ENCODE peak calls at places on chromosomes 6 and 20, in four cellular contexts. One of them, this sample, is unnamed.

GRCh38 chr6:26514984-26515383 is 14.9 kb downstream of the BTN1A1 start:
- DNase-seq in GM12878: no peak
- DNase-seq in HEK293T: no peak
- DNase-seq in K562: no peak
- DNase-seq in this sample: peak

GRCh38 chr20:11186301-11187008 is 512.7 kb upstream of the JAG1 start:
- DNase-seq in GM12878: no peak
- DNase-seq in HEK293T: no peak
- DNase-seq in K562: no peak
- DNase-seq in this sample: no peak

GRCh38 chr6:22025468-22026159 is 271.2 kb downstream of the PRL start:
- DNase-seq in GM12878: peak
- DNase-seq in HEK293T: no peak
- DNase-seq in K562: peak
- DNase-seq in this sample: no peak

GRCh38 chr6:105875974-105876640 is 210.0 kb upstream of the PRDM1 start:
- DNase-seq in GM12878: no peak
- DNase-seq in HEK293T: no peak
- DNase-seq in K562: no peak
- DNase-seq in this sample: no peak

GRCh38 chr6:42331019-42331418 is 113.4 kb upstream of the MRPS10 start:
- DNase-seq in GM12878: no peak
- DNase-seq in HEK293T: no peak
- DNase-seq in K562: no peak
- DNase-seq in this sample: no peak

GRCh38 chr6:116314878-116315277 is 35.1 kb upstream of the TSPYL1 start:
- DNase-seq in GM12878: peak
- DNase-seq in HEK293T: no peak
- DNase-seq in K562: no peak
- DNase-seq in this sample: no peak

GRCh38 chr6:53066059-53066406 is 829 bp downstream of the FBXO9 start:
- DNase-seq in GM12878: no peak
- DNase-seq in HEK293T: peak
- DNase-seq in K562: peak
- DNase-seq in this sample: no peak

GRCh38 chr6:45591816-45592359 is 214.2 kb upstream of the SUPT3H start:
- DNase-seq in GM12878: no peak
- DNase-seq in HEK293T: no peak
- DNase-seq in K562: no peak
- DNase-seq in this sample: no peak

GRCh38 chr6:12369781-12370262 is 79.7 kb downstream of the EDN1 start:
- DNase-seq in GM12878: peak
- DNase-seq in HEK293T: no peak
- DNase-seq in K562: no peak
- DNase-seq in this sample: no peak

GRCh38 chr6:139240161-139241010 is 51.4 kb downstream of the TXLNB start:
- DNase-seq in GM12878: no peak
- DNase-seq in HEK293T: no peak
- DNase-seq in K562: no peak
- DNase-seq in this sample: no peak

GRCh38 chr20:48283470-48284110 is 498.3 kb upstream of the SULF2 start:
- DNase-seq in GM12878: no peak
- DNase-seq in HEK293T: no peak
- DNase-seq in K562: no peak
- DNase-seq in this sample: peak

GRCh38 chr6:20403766-20404640 is 2.3 kb downstream of the E2F3 start:
- DNase-seq in GM12878: no peak
- DNase-seq in HEK293T: peak
- DNase-seq in K562: peak
- DNase-seq in this sample: peak

GRCh38 chr6:12614468-12614867 is 102.1 kb upstream of the PHACTR1 start:
- DNase-seq in GM12878: no peak
- DNase-seq in HEK293T: no peak
- DNase-seq in K562: no peak
- DNase-seq in this sample: no peak

GRCh38 chr6:32772656-32773055 is 9.3 kb upstream of the HLA-DQB2 start:
- DNase-seq in GM12878: no peak
- DNase-seq in HEK293T: no peak
- DNase-seq in K562: no peak
- DNase-seq in this sample: no peak

GRCh38 chr20:34843421-34843820 is 18.0 kb upstream of the NCOA6 start:
- DNase-seq in GM12878: no peak
- DNase-seq in HEK293T: no peak
- DNase-seq in K562: no peak
- DNase-seq in this sample: no peak

DNA sequence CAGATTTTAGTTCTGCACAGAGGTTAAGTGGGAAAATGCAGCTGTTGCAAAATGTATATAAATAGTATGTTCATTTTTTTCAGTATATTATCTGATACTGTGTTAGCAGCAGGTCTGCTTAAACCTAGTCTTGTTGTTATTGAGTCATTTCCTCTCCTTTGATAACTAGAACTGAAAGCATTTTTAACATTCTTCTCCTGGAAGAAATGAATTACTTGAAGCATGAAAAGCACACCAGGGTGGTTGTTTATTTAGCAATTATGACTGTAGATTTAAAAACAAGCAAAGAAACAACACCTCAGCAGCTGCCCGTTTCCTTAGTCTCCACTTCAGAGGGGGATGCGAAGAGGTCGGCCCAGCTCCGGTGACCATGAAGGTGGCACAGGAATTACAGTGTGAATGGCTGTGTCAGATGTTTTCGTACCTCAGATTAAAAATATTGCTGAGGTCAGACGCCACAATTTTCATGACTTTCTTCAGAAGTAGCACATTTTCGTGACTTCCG is 53.5 kb downstream of the GOPC start:
- DNase-seq in GM12878: no peak
- DNase-seq in HEK293T: no peak
- DNase-seq in K562: no peak
- DNase-seq in this sample: peak
- TF ChIP-seq TARDBP in GM12878: no peak
- TF ChIP-seq TARDBP in HEK293T: no peak
- TF ChIP-seq TARDBP in K562: no peak
- TF ChIP-seq TARDBP in this sample: no peak

DNA sequence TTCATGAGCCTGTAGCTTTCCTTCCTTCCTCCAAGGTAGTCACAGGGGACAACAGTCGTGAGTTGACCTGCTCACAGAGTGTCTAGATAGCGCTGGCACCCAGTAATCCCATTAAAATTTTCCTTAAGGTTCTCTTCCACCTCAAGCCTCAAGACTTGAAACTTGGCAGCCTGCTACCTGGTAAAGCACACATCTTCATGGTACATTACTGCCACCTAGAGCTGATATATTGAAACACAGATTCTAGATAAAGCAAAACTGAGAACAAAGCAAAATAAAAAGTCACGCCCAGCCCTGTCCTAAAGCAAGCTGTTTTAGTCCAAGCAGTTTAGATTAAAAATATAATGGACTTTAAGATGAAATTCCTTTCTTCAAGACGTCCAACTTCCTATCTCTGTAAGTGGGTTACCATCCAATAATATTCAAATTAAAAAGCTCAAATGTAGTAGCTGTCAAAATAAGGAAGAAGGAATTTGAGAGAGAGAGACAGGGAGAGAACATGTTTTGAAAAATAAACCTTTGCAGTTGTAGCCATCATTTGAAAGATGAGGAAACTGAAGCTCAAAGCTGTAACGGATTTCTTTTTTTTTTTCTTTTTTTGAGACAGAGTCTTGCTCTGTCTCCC is 50.7 kb upstream of the CD83 start:
- DNase-seq in GM12878: no peak
- DNase-seq in HEK293T: peak
- DNase-seq in K562: peak
- DNase-seq in this sample: peak
- TF ChIP-seq TARDBP in GM12878: no peak
- TF ChIP-seq TARDBP in HEK293T: no peak
- TF ChIP-seq TARDBP in K562: no peak
- TF ChIP-seq TARDBP in this sample: no peak

DNA sequence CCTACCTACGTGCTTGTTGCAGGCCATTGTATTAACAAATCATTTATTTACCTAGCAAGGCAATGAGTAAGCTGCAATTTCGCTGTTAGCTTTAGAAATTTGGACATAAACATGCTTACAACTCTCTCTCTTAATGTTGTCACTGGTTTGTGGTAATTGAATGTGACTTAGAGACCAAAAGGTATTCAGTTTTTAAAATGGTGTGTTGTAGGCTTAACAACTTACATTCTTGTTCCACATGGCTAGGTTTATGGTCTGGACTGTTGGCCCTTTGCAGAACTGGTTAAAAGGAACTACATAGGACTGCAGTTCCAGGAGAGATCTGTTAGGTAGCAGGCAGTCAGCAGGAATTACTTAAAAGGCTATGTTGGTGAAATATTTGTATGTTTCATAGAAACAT is 10.3 kb upstream of the CTAGE9 start:
- DNase-seq in GM12878: no peak
- DNase-seq in HEK293T: no peak
- DNase-seq in K562: no peak
- DNase-seq in this sample: no peak
- TF ChIP-seq TARDBP in GM12878: no peak
- TF ChIP-seq TARDBP in HEK293T: no peak
- TF ChIP-seq TARDBP in K562: no peak
- TF ChIP-seq TARDBP in this sample: no peak

GRCh38 chr6:134647861-134648260 is 302.0 kb downstream of the ALDH8A1 start:
- DNase-seq in GM12878: no peak
- DNase-seq in HEK293T: no peak
- DNase-seq in K562: no peak
- DNase-seq in this sample: no peak
- TF ChIP-seq TARDBP in GM12878: no peak
- TF ChIP-seq TARDBP in HEK293T: no peak
- TF ChIP-seq TARDBP in K562: no peak
- TF ChIP-seq TARDBP in this sample: no peak

GRCh38 chr20:64216036-64216435 is 39.5 kb upstream of the PCMTD2 start:
- DNase-seq in GM12878: no peak
- DNase-seq in HEK293T: no peak
- DNase-seq in K562: no peak
- DNase-seq in this sample: no peak
- TF ChIP-seq TARDBP in GM12878: no peak
- TF ChIP-seq TARDBP in HEK293T: no peak
- TF ChIP-seq TARDBP in K562: no peak
- TF ChIP-seq TARDBP in this sample: no peak

GRCh38 chr6:154383273-154383672 is 26.7 kb upstream of the IPCEF1 start:
- DNase-seq in GM12878: no peak
- DNase-seq in HEK293T: no peak
- DNase-seq in K562: no peak
- DNase-seq in this sample: no peak

GRCh38 chr6:154390034-154390433 is 33.4 kb upstream of the IPCEF1 start:
- DNase-seq in GM12878: no peak
- DNase-seq in HEK293T: no peak
- DNase-seq in K562: no peak
- DNase-seq in this sample: no peak

GRCh38 chr6:154384196-154384595 is 27.6 kb upstream of the IPCEF1 start:
- DNase-seq in GM12878: no peak
- DNase-seq in HEK293T: no peak
- DNase-seq in K562: no peak
- DNase-seq in this sample: no peak

GRCh38 chr6:154382707-154383106 is 26.1 kb upstream of the IPCEF1 start:
- DNase-seq in GM12878: no peak
- DNase-seq in HEK293T: no peak
- DNase-seq in K562: no peak
- DNase-seq in this sample: peak

GRCh38 chr6:154386848-154387717 is 30.5 kb upstream of the IPCEF1 start:
- DNase-seq in GM12878: no peak
- DNase-seq in HEK293T: no peak
- DNase-seq in K562: no peak
- DNase-seq in this sample: peak
- TF ChIP-seq TARDBP in GM12878: no peak
- TF ChIP-seq TARDBP in HEK293T: no peak
- TF ChIP-seq TARDBP in K562: no peak
- TF ChIP-seq TARDBP in this sample: no peak

GRCh38 chr6:64023693-64024092 is 388.1 kb downstream of the PHF3 start:
- DNase-seq in GM12878: no peak
- DNase-seq in HEK293T: no peak
- DNase-seq in K562: no peak
- DNase-seq in this sample: no peak
- TF ChIP-seq TARDBP in GM12878: no peak
- TF ChIP-seq TARDBP in HEK293T: no peak
- TF ChIP-seq TARDBP in K562: no peak
- TF ChIP-seq TARDBP in this sample: no peak

DNA sequence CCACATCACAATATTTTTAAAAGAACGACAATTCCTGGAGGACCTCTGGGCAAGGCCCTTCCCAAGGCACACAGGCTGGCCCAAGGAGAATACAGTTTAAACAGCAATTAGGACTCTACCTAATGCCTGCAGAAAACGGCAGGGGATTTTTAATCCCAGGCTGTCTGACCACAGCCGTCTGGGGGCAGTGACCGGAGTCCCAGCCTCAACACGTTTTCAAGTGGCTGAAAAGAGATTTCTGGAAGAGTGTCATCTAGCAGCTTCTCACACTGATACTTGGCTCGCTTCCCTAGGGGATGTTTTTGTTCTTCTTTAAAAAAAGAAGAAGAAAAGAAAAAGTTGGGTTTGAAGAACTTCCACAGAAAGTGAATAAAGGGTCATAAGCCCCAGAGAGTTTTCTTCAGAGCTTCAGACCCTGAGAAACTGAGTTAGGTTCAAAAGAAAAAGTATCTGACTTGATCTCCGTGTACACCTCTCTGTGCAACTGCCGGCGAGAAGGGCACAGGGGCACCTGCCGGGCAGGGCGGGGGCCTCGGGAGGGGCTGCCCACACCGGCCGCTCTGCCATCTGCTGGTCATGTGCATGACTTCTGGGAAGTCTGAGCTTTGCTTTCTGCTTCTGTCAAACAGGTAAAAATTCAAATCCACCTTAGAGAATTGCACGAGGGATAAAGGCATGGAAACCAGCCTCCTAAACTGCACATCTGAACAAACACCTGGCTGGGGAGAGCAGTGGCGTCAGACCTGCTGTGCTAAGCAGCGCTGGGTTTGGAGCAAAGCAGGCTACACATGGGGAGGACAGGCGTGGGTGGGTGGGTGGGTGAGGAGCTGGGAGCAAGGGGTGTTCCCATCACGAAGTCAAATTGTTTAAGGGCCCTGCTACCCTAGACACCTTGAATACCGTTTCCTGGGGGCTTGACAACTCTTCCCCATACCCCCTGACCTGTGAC is 33.0 kb downstream of the RRBP1 start:
- DNase-seq in GM12878: peak
- DNase-seq in HEK293T: peak
- DNase-seq in K562: no peak
- DNase-seq in this sample: no peak
- TF ChIP-seq TARDBP in GM12878: no peak
- TF ChIP-seq TARDBP in HEK293T: no peak
- TF ChIP-seq TARDBP in K562: no peak
- TF ChIP-seq TARDBP in this sample: no peak

DNA sequence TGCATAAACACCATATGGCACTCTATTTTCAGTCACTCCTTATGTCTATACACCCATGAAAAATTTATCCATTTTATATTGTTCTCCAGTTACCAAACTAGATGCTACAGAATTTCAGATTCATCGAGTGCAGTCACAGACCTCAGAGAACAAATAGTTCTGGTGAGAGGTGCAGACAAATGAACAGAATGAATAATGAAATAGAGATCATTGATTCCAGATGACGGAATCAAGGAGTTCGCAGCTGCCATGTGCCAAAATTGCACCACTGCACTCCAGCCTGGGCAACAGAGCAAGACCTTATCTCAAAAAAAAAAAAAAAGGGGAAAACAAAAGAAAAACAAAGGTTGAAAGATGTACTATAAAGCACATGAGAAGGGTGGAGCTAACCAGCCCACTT is 214.8 kb upstream of the CEP162 start:
- DNase-seq in GM12878: no peak
- DNase-seq in HEK293T: no peak
- DNase-seq in K562: no peak
- DNase-seq in this sample: no peak
- TF ChIP-seq TARDBP in GM12878: no peak
- TF ChIP-seq TARDBP in HEK293T: no peak
- TF ChIP-seq TARDBP in K562: no peak
- TF ChIP-seq TARDBP in this sample: no peak

GRCh38 chr6:127971945-127972391 is 71.1 kb upstream of the THEMIS start:
- DNase-seq in GM12878: no peak
- DNase-seq in HEK293T: no peak
- DNase-seq in K562: no peak
- DNase-seq in this sample: peak
- TF ChIP-seq TARDBP in GM12878: no peak
- TF ChIP-seq TARDBP in HEK293T: no peak
- TF ChIP-seq TARDBP in K562: no peak
- TF ChIP-seq TARDBP in this sample: no peak